ENCODE peak calls at places on chromosomes 13 and 19, in six cellular contexts. One of them, this sample, is unnamed.

GRCh38 chr13:114078501-114079451 is 53.6 kb downstream of the RASA3 start:
- DNase-seq in EL: peak
- DNase-seq in fibroblast of mammary gland: peak
- DNase-seq in T-helper 22 cell: no peak
- DNase-seq in kidney glomerular epithelial cell: no peak
- DNase-seq in hypothalamus: no peak
- DNase-seq in this sample: peak

GRCh38 chr13:66489586-66489985 is 740.5 kb downstream of the PCDH9 start:
- DNase-seq in T-helper 22 cell: no peak
- DNase-seq in hypothalamus: no peak
- DNase-seq in kidney glomerular epithelial cell: no peak
- DNase-seq in EL: no peak
- DNase-seq in fibroblast of mammary gland: no peak
- DNase-seq in this sample: no peak

GRCh38 chr19:31249217-31249616 is 100.0 kb downstream of the TSHZ3 start:
- DNase-seq in T-helper 22 cell: no peak
- DNase-seq in EL: no peak
- DNase-seq in hypothalamus: no peak
- DNase-seq in fibroblast of mammary gland: no peak
- DNase-seq in kidney glomerular epithelial cell: no peak
- DNase-seq in this sample: no peak

GRCh38 chr19:4009990-4010807 is 2.7 kb downstream of the PIAS4 start:
- DNase-seq in fibroblast of mammary gland: no peak
- DNase-seq in EL: no peak
- DNase-seq in T-helper 22 cell: no peak
- DNase-seq in kidney glomerular epithelial cell: no peak
- DNase-seq in hypothalamus: no peak
- DNase-seq in this sample: no peak

GRCh38 chr19:409515-410242 is 732 bp upstream of the C2CD4C start:
- DNase-seq in T-helper 22 cell: no peak
- DNase-seq in fibroblast of mammary gland: no peak
- DNase-seq in hypothalamus: no peak
- DNase-seq in kidney glomerular epithelial cell: no peak
- DNase-seq in EL: peak
- DNase-seq in this sample: peak

GRCh38 chr19:32201661-32202060 is 143.7 kb upstream of the ZNF507 start:
- DNase-seq in T-helper 22 cell: no peak
- DNase-seq in EL: no peak
- DNase-seq in hypothalamus: no peak
- DNase-seq in fibroblast of mammary gland: no peak
- DNase-seq in kidney glomerular epithelial cell: no peak
- DNase-seq in this sample: no peak

GRCh38 chr19:3580156-3580955 is 4.9 kb upstream of the GIPC3 start:
- DNase-seq in EL: peak
- DNase-seq in hypothalamus: no peak
- DNase-seq in T-helper 22 cell: no peak
- DNase-seq in kidney glomerular epithelial cell: peak
- DNase-seq in fibroblast of mammary gland: peak
- DNase-seq in this sample: no peak

GRCh38 chr19:17332677-17333581 is 1.7 kb downstream of the ANO8 start:
- DNase-seq in kidney glomerular epithelial cell: no peak
- DNase-seq in T-helper 22 cell: no peak
- DNase-seq in EL: peak
- DNase-seq in hypothalamus: no peak
- DNase-seq in fibroblast of mammary gland: peak
- DNase-seq in this sample: peak

GRCh38 chr19:35341565-35342225 is 6.0 kb upstream of the FFAR1 start:
- DNase-seq in hypothalamus: no peak
- DNase-seq in kidney glomerular epithelial cell: no peak
- DNase-seq in EL: no peak
- DNase-seq in T-helper 22 cell: no peak
- DNase-seq in fibroblast of mammary gland: no peak
- DNase-seq in this sample: no peak

GRCh38 chr13:102620512-102620911 is 23.7 kb downstream of the TPP2 start:
- DNase-seq in EL: no peak
- DNase-seq in T-helper 22 cell: no peak
- DNase-seq in kidney glomerular epithelial cell: no peak
- DNase-seq in hypothalamus: no peak
- DNase-seq in fibroblast of mammary gland: no peak
- DNase-seq in this sample: no peak

GRCh38 chr13:96726651-96727050 is 267.6 kb downstream of the OXGR1 start:
- DNase-seq in kidney glomerular epithelial cell: no peak
- DNase-seq in hypothalamus: no peak
- DNase-seq in T-helper 22 cell: no peak
- DNase-seq in fibroblast of mammary gland: no peak
- DNase-seq in EL: no peak
- DNase-seq in this sample: no peak

GRCh38 chr19:5738423-5738822 is 18.0 kb downstream of the CATSPERD start:
- DNase-seq in hypothalamus: no peak
- DNase-seq in T-helper 22 cell: no peak
- DNase-seq in fibroblast of mammary gland: peak
- DNase-seq in EL: no peak
- DNase-seq in kidney glomerular epithelial cell: no peak
- DNase-seq in this sample: no peak

GRCh38 chr19:16244091-16244490 is 46.4 kb downstream of the AP1M1 start:
- DNase-seq in EL: peak
- DNase-seq in fibroblast of mammary gland: peak
- DNase-seq in hypothalamus: no peak
- DNase-seq in kidney glomerular epithelial cell: no peak
- DNase-seq in T-helper 22 cell: no peak
- DNase-seq in this sample: no peak

GRCh38 chr19:13644648-13645047 is 119.7 kb upstream of the MRI1 start:
- DNase-seq in T-helper 22 cell: no peak
- DNase-seq in EL: no peak
- DNase-seq in hypothalamus: no peak
- DNase-seq in fibroblast of mammary gland: no peak
- DNase-seq in kidney glomerular epithelial cell: no peak
- DNase-seq in this sample: no peak

GRCh38 chr13:101116826-101117225 is 299.5 kb downstream of the NALCN start:
- DNase-seq in hypothalamus: no peak
- DNase-seq in T-helper 22 cell: no peak
- DNase-seq in fibroblast of mammary gland: no peak
- DNase-seq in EL: no peak
- DNase-seq in kidney glomerular epithelial cell: no peak
- DNase-seq in this sample: no peak

GRCh38 chr19:48950830-48951519 is 3.7 kb upstream of the BAX start:
- DNase-seq in fibroblast of mammary gland: no peak
- DNase-seq in EL: no peak
- DNase-seq in hypothalamus: no peak
- DNase-seq in kidney glomerular epithelial cell: no peak
- DNase-seq in T-helper 22 cell: no peak
- DNase-seq in this sample: no peak

GRCh38 chr13:39599842-39600241 is 3.2 kb downstream of the LHFPL6 start:
- DNase-seq in fibroblast of mammary gland: peak
- DNase-seq in hypothalamus: no peak
- DNase-seq in T-helper 22 cell: no peak
- DNase-seq in kidney glomerular epithelial cell: no peak
- DNase-seq in EL: peak
- DNase-seq in this sample: no peak

GRCh38 chr13:85266771-85267170 is 532.4 kb downstream of the SLITRK6 start:
- DNase-seq in EL: peak
- DNase-seq in fibroblast of mammary gland: no peak
- DNase-seq in hypothalamus: no peak
- DNase-seq in T-helper 22 cell: no peak
- DNase-seq in kidney glomerular epithelial cell: no peak
- DNase-seq in this sample: no peak

GRCh38 chr19:50975766-50976165 is 6.4 kb upstream of the KLK6 start:
- DNase-seq in T-helper 22 cell: no peak
- DNase-seq in kidney glomerular epithelial cell: no peak
- DNase-seq in fibroblast of mammary gland: no peak
- DNase-seq in hypothalamus: no peak
- DNase-seq in EL: no peak
- DNase-seq in this sample: peak

GRCh38 chr19:54684537-54684936 is 21.8 kb downstream of the LILRB4 start:
- DNase-seq in EL: peak
- DNase-seq in kidney glomerular epithelial cell: peak
- DNase-seq in T-helper 22 cell: no peak
- DNase-seq in fibroblast of mammary gland: peak
- DNase-seq in hypothalamus: no peak
- DNase-seq in this sample: no peak

GRCh38 chr19:45863840-45864628 is at the start of gene FOXA3:
- DNase-seq in T-helper 22 cell: peak
- DNase-seq in kidney glomerular epithelial cell: peak
- DNase-seq in hypothalamus: peak
- DNase-seq in EL: peak
- DNase-seq in fibroblast of mammary gland: peak
- DNase-seq in this sample: no peak

GRCh38 chr19:33634361-33635091 is 12.8 kb downstream of the CHST8 start:
- DNase-seq in fibroblast of mammary gland: no peak
- DNase-seq in hypothalamus: no peak
- DNase-seq in EL: no peak
- DNase-seq in kidney glomerular epithelial cell: no peak
- DNase-seq in T-helper 22 cell: no peak
- DNase-seq in this sample: no peak

GRCh38 chr13:86572115-86572514 is 772.9 kb upstream of the SLITRK6 start:
- DNase-seq in kidney glomerular epithelial cell: no peak
- DNase-seq in T-helper 22 cell: no peak
- DNase-seq in EL: no peak
- DNase-seq in fibroblast of mammary gland: peak
- DNase-seq in hypothalamus: no peak
- DNase-seq in this sample: no peak

GRCh38 chr19:24033962-24034342 is 53.0 kb upstream of the ZNF254 start:
- DNase-seq in kidney glomerular epithelial cell: peak
- DNase-seq in fibroblast of mammary gland: peak
- DNase-seq in EL: peak
- DNase-seq in T-helper 22 cell: peak
- DNase-seq in hypothalamus: no peak
- DNase-seq in this sample: no peak

GRCh38 chr13:114099191-114099590 is 33.2 kb downstream of the RASA3 start:
- DNase-seq in fibroblast of mammary gland: peak
- DNase-seq in kidney glomerular epithelial cell: peak
- DNase-seq in EL: peak
- DNase-seq in T-helper 22 cell: no peak
- DNase-seq in hypothalamus: no peak
- DNase-seq in this sample: peak

This sample was measured in RWPE2.